ENCODE peak calls at places on chromosome 13, in nine cellular contexts. One of them, this sample, is unnamed.
A peak's percentile ranks its signal among the peaks of the same experiment; 100 is the strongest.

GRCh38 chr13:67238861-67239260 is 8.7 kb upstream of the PCDH9 start:
- DNase-seq in GF-D8: no peak
- DNase-seq in breast epithelium: no peak
- DNase-seq in skeletal muscle cell: no peak
- DNase-seq in H4: no peak
- DNase-seq in T-helper 1 cell: no peak
- DNase-seq in NCI-H524: no peak
- DNase-seq in CD4-positive, alpha-beta T cell: no peak
- DNase-seq in fibroblast of gingiva: no peak
- DNase-seq in this sample: no peak

GRCh38 chr13:78603240-78603947 is at the start of gene POU4F1:
- DNase-seq in GF-D8: no peak
- DNase-seq in breast epithelium: no peak
- DNase-seq in skeletal muscle cell: peak; percentile 8
- DNase-seq in H4: no peak
- DNase-seq in T-helper 1 cell: no peak
- DNase-seq in NCI-H524: peak; percentile 90
- DNase-seq in CD4-positive, alpha-beta T cell: peak; percentile 43
- DNase-seq in fibroblast of gingiva: no peak
- DNase-seq in this sample: no peak

GRCh38 chr13:87444135-87444534 is 227.0 kb upstream of the SLITRK5 start:
- DNase-seq in GF-D8: no peak
- DNase-seq in breast epithelium: no peak
- DNase-seq in skeletal muscle cell: no peak
- DNase-seq in H4: no peak
- DNase-seq in T-helper 1 cell: no peak
- DNase-seq in NCI-H524: no peak
- DNase-seq in CD4-positive, alpha-beta T cell: no peak
- DNase-seq in fibroblast of gingiva: no peak
- DNase-seq in this sample: no peak

GRCh38 chr13:25171517-25172302 is at the start of gene AMER2:
- DNase-seq in GF-D8: no peak
- DNase-seq in breast epithelium: no peak
- DNase-seq in skeletal muscle cell: no peak
- DNase-seq in H4: no peak
- DNase-seq in T-helper 1 cell: no peak
- DNase-seq in NCI-H524: peak; percentile 88
- DNase-seq in CD4-positive, alpha-beta T cell: no peak
- DNase-seq in fibroblast of gingiva: no peak
- DNase-seq in this sample: no peak

GRCh38 chr13:27336005-27336673 is 65.5 kb downstream of the RASL11A start:
- DNase-seq in GF-D8: no peak
- DNase-seq in breast epithelium: no peak
- DNase-seq in skeletal muscle cell: no peak
- DNase-seq in H4: no peak
- DNase-seq in T-helper 1 cell: no peak
- DNase-seq in NCI-H524: no peak
- DNase-seq in CD4-positive, alpha-beta T cell: no peak
- DNase-seq in fibroblast of gingiva: no peak
- DNase-seq in this sample: no peak

GRCh38 chr13:76812206-76812882 is 73.9 kb downstream of the KCTD12 start:
- DNase-seq in GF-D8: no peak
- DNase-seq in breast epithelium: peak; percentile 21
- DNase-seq in skeletal muscle cell: no peak
- DNase-seq in H4: no peak
- DNase-seq in T-helper 1 cell: no peak
- DNase-seq in NCI-H524: peak; percentile 93
- DNase-seq in CD4-positive, alpha-beta T cell: no peak
- DNase-seq in fibroblast of gingiva: peak; percentile 94
- DNase-seq in this sample: no peak

GRCh38 chr13:84446972-84447700 is 564.9 kb upstream of the SLITRK1 start:
- DNase-seq in GF-D8: no peak
- DNase-seq in breast epithelium: no peak
- DNase-seq in skeletal muscle cell: peak; percentile 90
- DNase-seq in H4: no peak
- DNase-seq in T-helper 1 cell: no peak
- DNase-seq in NCI-H524: peak; percentile 24
- DNase-seq in CD4-positive, alpha-beta T cell: no peak
- DNase-seq in fibroblast of gingiva: peak; percentile 73
- DNase-seq in this sample: peak; percentile 29

GRCh38 chr13:65597839-65598818 is 1632.0 kb downstream of the PCDH9 start:
- DNase-seq in GF-D8: no peak
- DNase-seq in breast epithelium: no peak
- DNase-seq in skeletal muscle cell: peak; percentile 70
- DNase-seq in H4: peak; percentile 13
- DNase-seq in T-helper 1 cell: no peak
- DNase-seq in NCI-H524: no peak
- DNase-seq in CD4-positive, alpha-beta T cell: no peak
- DNase-seq in fibroblast of gingiva: peak; percentile 67
- DNase-seq in this sample: peak; percentile 71

GRCh38 chr13:112714366-112714765 is 24.5 kb downstream of the ATP11A start:
- DNase-seq in GF-D8: no peak
- DNase-seq in breast epithelium: no peak
- DNase-seq in skeletal muscle cell: no peak
- DNase-seq in H4: no peak
- DNase-seq in T-helper 1 cell: no peak
- DNase-seq in NCI-H524: no peak
- DNase-seq in CD4-positive, alpha-beta T cell: no peak
- DNase-seq in fibroblast of gingiva: no peak
- DNase-seq in this sample: no peak

GRCh38 chr13:75319244-75319643 is 162.7 kb downstream of the TBC1D4 start:
- DNase-seq in GF-D8: no peak
- DNase-seq in breast epithelium: no peak
- DNase-seq in skeletal muscle cell: no peak
- DNase-seq in H4: no peak
- DNase-seq in T-helper 1 cell: no peak
- DNase-seq in NCI-H524: no peak
- DNase-seq in CD4-positive, alpha-beta T cell: no peak
- DNase-seq in fibroblast of gingiva: no peak
- DNase-seq in this sample: peak; percentile 19

GRCh38 chr13:62627226-62627625 is 1211.6 kb upstream of the PCDH20 start:
- DNase-seq in GF-D8: no peak
- DNase-seq in breast epithelium: no peak
- DNase-seq in skeletal muscle cell: no peak
- DNase-seq in H4: no peak
- DNase-seq in T-helper 1 cell: no peak
- DNase-seq in NCI-H524: no peak
- DNase-seq in CD4-positive, alpha-beta T cell: no peak
- DNase-seq in fibroblast of gingiva: no peak
- DNase-seq in this sample: no peak

GRCh38 chr13:26325876-26326275 is 71.9 kb downstream of the CDK8 start:
- DNase-seq in GF-D8: no peak
- DNase-seq in breast epithelium: no peak
- DNase-seq in skeletal muscle cell: no peak
- DNase-seq in H4: peak; percentile 5
- DNase-seq in T-helper 1 cell: no peak
- DNase-seq in NCI-H524: no peak
- DNase-seq in CD4-positive, alpha-beta T cell: no peak
- DNase-seq in fibroblast of gingiva: no peak
- DNase-seq in this sample: no peak

GRCh38 chr13:65217459-65217858 is 2012.7 kb downstream of the PCDH9 start:
- DNase-seq in GF-D8: no peak
- DNase-seq in breast epithelium: peak; percentile 26
- DNase-seq in skeletal muscle cell: no peak
- DNase-seq in H4: no peak
- DNase-seq in T-helper 1 cell: no peak
- DNase-seq in NCI-H524: no peak
- DNase-seq in CD4-positive, alpha-beta T cell: no peak
- DNase-seq in fibroblast of gingiva: no peak
- DNase-seq in this sample: no peak

GRCh38 chr13:79403113-79403512 is 2.9 kb downstream of the RBM26 start:
- DNase-seq in GF-D8: no peak
- DNase-seq in breast epithelium: no peak
- DNase-seq in skeletal muscle cell: no peak
- DNase-seq in H4: no peak
- DNase-seq in T-helper 1 cell: no peak
- DNase-seq in NCI-H524: no peak
- DNase-seq in CD4-positive, alpha-beta T cell: no peak
- DNase-seq in fibroblast of gingiva: no peak
- DNase-seq in this sample: no peak

GRCh38 chr13:26872444-26873173 is 112.0 kb upstream of the GPR12 start:
- DNase-seq in GF-D8: no peak
- DNase-seq in breast epithelium: no peak
- DNase-seq in skeletal muscle cell: no peak
- DNase-seq in H4: peak; percentile 7
- DNase-seq in T-helper 1 cell: peak; percentile 20
- DNase-seq in NCI-H524: peak; percentile 88
- DNase-seq in CD4-positive, alpha-beta T cell: peak; percentile 21
- DNase-seq in fibroblast of gingiva: no peak
- DNase-seq in this sample: peak; percentile 24

GRCh38 chr13:102812616-102813287 is 13.8 kb downstream of the BIVM start:
- DNase-seq in GF-D8: no peak
- DNase-seq in breast epithelium: no peak
- DNase-seq in skeletal muscle cell: no peak
- DNase-seq in H4: no peak
- DNase-seq in T-helper 1 cell: no peak
- DNase-seq in NCI-H524: no peak
- DNase-seq in CD4-positive, alpha-beta T cell: no peak
- DNase-seq in fibroblast of gingiva: no peak
- DNase-seq in this sample: no peak

GRCh38 chr13:98773921-98774320 is 21.4 kb upstream of the SLC15A1 start:
- DNase-seq in GF-D8: no peak
- DNase-seq in breast epithelium: no peak
- DNase-seq in skeletal muscle cell: no peak
- DNase-seq in H4: no peak
- DNase-seq in T-helper 1 cell: no peak
- DNase-seq in NCI-H524: no peak
- DNase-seq in CD4-positive, alpha-beta T cell: no peak
- DNase-seq in fibroblast of gingiva: no peak
- DNase-seq in this sample: no peak

GRCh38 chr13:77034883-77035282 is 7.9 kb upstream of the FBXL3 start:
- DNase-seq in GF-D8: no peak
- DNase-seq in breast epithelium: no peak
- DNase-seq in skeletal muscle cell: peak; percentile 54
- DNase-seq in H4: no peak
- DNase-seq in T-helper 1 cell: no peak
- DNase-seq in NCI-H524: no peak
- DNase-seq in CD4-positive, alpha-beta T cell: no peak
- DNase-seq in fibroblast of gingiva: no peak
- DNase-seq in this sample: peak; percentile 54

GRCh38 chr13:74187564-74187963 is 53.4 kb upstream of the KLF12 start:
- DNase-seq in GF-D8: no peak
- DNase-seq in breast epithelium: no peak
- DNase-seq in skeletal muscle cell: no peak
- DNase-seq in H4: no peak
- DNase-seq in T-helper 1 cell: no peak
- DNase-seq in NCI-H524: no peak
- DNase-seq in CD4-positive, alpha-beta T cell: no peak
- DNase-seq in fibroblast of gingiva: no peak
- DNase-seq in this sample: no peak

GRCh38 chr13:72458701-72459100 is 268.7 kb downstream of the MZT1 start:
- DNase-seq in GF-D8: no peak
- DNase-seq in breast epithelium: no peak
- DNase-seq in skeletal muscle cell: peak; percentile 11
- DNase-seq in H4: no peak
- DNase-seq in T-helper 1 cell: no peak
- DNase-seq in NCI-H524: peak; percentile 18
- DNase-seq in CD4-positive, alpha-beta T cell: no peak
- DNase-seq in fibroblast of gingiva: no peak
- DNase-seq in this sample: no peak

GRCh38 chr13:30865131-30866009 is 40.7 kb upstream of the MEDAG start:
- DNase-seq in GF-D8: no peak
- DNase-seq in breast epithelium: peak; percentile 70
- DNase-seq in skeletal muscle cell: peak; percentile 89
- DNase-seq in H4: peak; percentile 82
- DNase-seq in T-helper 1 cell: peak; percentile 21
- DNase-seq in NCI-H524: peak; percentile 98
- DNase-seq in CD4-positive, alpha-beta T cell: peak; percentile 37
- DNase-seq in fibroblast of gingiva: peak; percentile 91
- DNase-seq in this sample: peak; percentile 86

GRCh38 chr13:107144432-107144831 is 576.5 kb upstream of the ARGLU1 start:
- DNase-seq in GF-D8: no peak
- DNase-seq in breast epithelium: no peak
- DNase-seq in skeletal muscle cell: no peak
- DNase-seq in H4: no peak
- DNase-seq in T-helper 1 cell: no peak
- DNase-seq in NCI-H524: peak; percentile 35
- DNase-seq in CD4-positive, alpha-beta T cell: no peak
- DNase-seq in fibroblast of gingiva: no peak
- DNase-seq in this sample: no peak

GRCh38 chr13:46831588-46832194 is 34.7 kb upstream of the ESD start:
- DNase-seq in GF-D8: no peak
- DNase-seq in breast epithelium: no peak
- DNase-seq in skeletal muscle cell: peak; percentile 8
- DNase-seq in H4: peak; percentile 19
- DNase-seq in T-helper 1 cell: no peak
- DNase-seq in NCI-H524: peak; percentile 61
- DNase-seq in CD4-positive, alpha-beta T cell: peak; percentile 11
- DNase-seq in fibroblast of gingiva: peak; percentile 52
- DNase-seq in this sample: peak; percentile 36

GRCh38 chr13:26847281-26847680 is 86.7 kb upstream of the GPR12 start:
- DNase-seq in GF-D8: no peak
- DNase-seq in breast epithelium: no peak
- DNase-seq in skeletal muscle cell: no peak
- DNase-seq in H4: no peak
- DNase-seq in T-helper 1 cell: no peak
- DNase-seq in NCI-H524: no peak
- DNase-seq in CD4-positive, alpha-beta T cell: no peak
- DNase-seq in fibroblast of gingiva: no peak
- DNase-seq in this sample: no peak

GRCh38 chr13:38366954-38367645 is 17.4 kb downstream of the UFM1 start:
- DNase-seq in GF-D8: no peak
- DNase-seq in breast epithelium: no peak
- DNase-seq in skeletal muscle cell: no peak
- DNase-seq in H4: no peak
- DNase-seq in T-helper 1 cell: no peak
- DNase-seq in NCI-H524: no peak
- DNase-seq in CD4-positive, alpha-beta T cell: no peak
- DNase-seq in fibroblast of gingiva: peak; percentile 20
- DNase-seq in this sample: peak; percentile 48

GRCh38 chr13:47109028-47109427 is 212.2 kb upstream of the HTR2A start:
- DNase-seq in GF-D8: no peak
- DNase-seq in breast epithelium: no peak
- DNase-seq in skeletal muscle cell: no peak
- DNase-seq in H4: no peak
- DNase-seq in T-helper 1 cell: no peak
- DNase-seq in NCI-H524: no peak
- DNase-seq in CD4-positive, alpha-beta T cell: no peak
- DNase-seq in fibroblast of gingiva: no peak
- DNase-seq in this sample: no peak

GRCh38 chr13:98504371-98504963 is 72.4 kb downstream of the STK24 start:
- DNase-seq in GF-D8: no peak
- DNase-seq in breast epithelium: no peak
- DNase-seq in skeletal muscle cell: no peak
- DNase-seq in H4: no peak
- DNase-seq in T-helper 1 cell: no peak
- DNase-seq in NCI-H524: no peak
- DNase-seq in CD4-positive, alpha-beta T cell: no peak
- DNase-seq in fibroblast of gingiva: no peak
- DNase-seq in this sample: no peak